ENCODE peak calls at places on chromosome 12, in nine cellular contexts. One of them, this sample, is unnamed.

GRCh38 chr12:102326987-102327386 is 129.4 kb upstream of the PMCH start:
- DNase-seq in NCI-H1092: no peak
- DNase-seq in HTR-8/SVneo: no peak
- DNase-seq in stimulated activated CD4-positive, alpha-beta T cell treated with anti-CD3 and anti-CD28 coated beads, TNF-alpha, amount 100 ng/mL, for 24 hours: no peak
- DNase-seq in neural crest cell: no peak
- DNase-seq in germinal center: no peak
- DNase-seq in posterior vena cava: no peak
- DNase-seq in NCI-H1436: no peak
- DNase-seq in left ventricle myocardium superior: no peak
- DNase-seq in this sample: no peak

GRCh38 chr12:56237552-56237951 is 7.7 kb downstream of the SLC39A5 start:
- DNase-seq in NCI-H1092: no peak
- DNase-seq in HTR-8/SVneo: no peak
- DNase-seq in stimulated activated CD4-positive, alpha-beta T cell treated with anti-CD3 and anti-CD28 coated beads, TNF-alpha, amount 100 ng/mL, for 24 hours: no peak
- DNase-seq in neural crest cell: no peak
- DNase-seq in germinal center: no peak
- DNase-seq in posterior vena cava: no peak
- DNase-seq in NCI-H1436: no peak
- DNase-seq in left ventricle myocardium superior: no peak
- DNase-seq in this sample: no peak

GRCh38 chr12:117857632-117858274 is 111.0 kb downstream of the KSR2 start:
- DNase-seq in NCI-H1092: no peak
- DNase-seq in HTR-8/SVneo: no peak
- DNase-seq in stimulated activated CD4-positive, alpha-beta T cell treated with anti-CD3 and anti-CD28 coated beads, TNF-alpha, amount 100 ng/mL, for 24 hours: peak; percentile 44
- DNase-seq in neural crest cell: peak; percentile 53
- DNase-seq in germinal center: peak; percentile 65
- DNase-seq in posterior vena cava: no peak
- DNase-seq in NCI-H1436: peak; percentile 37
- DNase-seq in left ventricle myocardium superior: no peak
- DNase-seq in this sample: peak; percentile 53

GRCh38 chr12:108560321-108560721 is 652 bp downstream of the SART3 start:
- DNase-seq in NCI-H1092: no peak
- DNase-seq in HTR-8/SVneo: no peak
- DNase-seq in stimulated activated CD4-positive, alpha-beta T cell treated with anti-CD3 and anti-CD28 coated beads, TNF-alpha, amount 100 ng/mL, for 24 hours: no peak
- DNase-seq in neural crest cell: no peak
- DNase-seq in germinal center: no peak
- DNase-seq in posterior vena cava: no peak
- DNase-seq in NCI-H1436: no peak
- DNase-seq in left ventricle myocardium superior: no peak
- DNase-seq in this sample: no peak

GRCh38 chr12:90013409-90013808 is 304.8 kb upstream of the ATP2B1 start:
- DNase-seq in NCI-H1092: no peak
- DNase-seq in HTR-8/SVneo: no peak
- DNase-seq in stimulated activated CD4-positive, alpha-beta T cell treated with anti-CD3 and anti-CD28 coated beads, TNF-alpha, amount 100 ng/mL, for 24 hours: no peak
- DNase-seq in neural crest cell: no peak
- DNase-seq in germinal center: no peak
- DNase-seq in posterior vena cava: no peak
- DNase-seq in NCI-H1436: no peak
- DNase-seq in left ventricle myocardium superior: no peak
- DNase-seq in this sample: peak; percentile 29

GRCh38 chr12:122610911-122611310 is 83.9 kb downstream of the KNTC1 start:
- DNase-seq in NCI-H1092: no peak
- DNase-seq in HTR-8/SVneo: no peak
- DNase-seq in stimulated activated CD4-positive, alpha-beta T cell treated with anti-CD3 and anti-CD28 coated beads, TNF-alpha, amount 100 ng/mL, for 24 hours: no peak
- DNase-seq in neural crest cell: no peak
- DNase-seq in germinal center: no peak
- DNase-seq in posterior vena cava: no peak
- DNase-seq in NCI-H1436: no peak
- DNase-seq in left ventricle myocardium superior: no peak
- DNase-seq in this sample: no peak

GRCh38 chr12:106582661-106583577 is at the start of gene RFX4:
- DNase-seq in NCI-H1092: no peak
- DNase-seq in HTR-8/SVneo: no peak
- DNase-seq in stimulated activated CD4-positive, alpha-beta T cell treated with anti-CD3 and anti-CD28 coated beads, TNF-alpha, amount 100 ng/mL, for 24 hours: no peak
- DNase-seq in neural crest cell: peak; percentile 69
- DNase-seq in germinal center: no peak
- DNase-seq in posterior vena cava: no peak
- DNase-seq in NCI-H1436: no peak
- DNase-seq in left ventricle myocardium superior: no peak
- DNase-seq in this sample: no peak

GRCh38 chr12:1099158-1099557 is 108.1 kb downstream of the ERC1 start:
- DNase-seq in NCI-H1092: no peak
- DNase-seq in HTR-8/SVneo: no peak
- DNase-seq in stimulated activated CD4-positive, alpha-beta T cell treated with anti-CD3 and anti-CD28 coated beads, TNF-alpha, amount 100 ng/mL, for 24 hours: peak; percentile 15
- DNase-seq in neural crest cell: no peak
- DNase-seq in germinal center: no peak
- DNase-seq in posterior vena cava: no peak
- DNase-seq in NCI-H1436: no peak
- DNase-seq in left ventricle myocardium superior: no peak
- DNase-seq in this sample: no peak

GRCh38 chr12:103745962-103746361 is 95.1 kb downstream of the NT5DC3 start:
- DNase-seq in NCI-H1092: no peak
- DNase-seq in HTR-8/SVneo: no peak
- DNase-seq in stimulated activated CD4-positive, alpha-beta T cell treated with anti-CD3 and anti-CD28 coated beads, TNF-alpha, amount 100 ng/mL, for 24 hours: no peak
- DNase-seq in neural crest cell: no peak
- DNase-seq in germinal center: no peak
- DNase-seq in posterior vena cava: no peak
- DNase-seq in NCI-H1436: no peak
- DNase-seq in left ventricle myocardium superior: no peak
- DNase-seq in this sample: no peak

GRCh38 chr12:122306407-122306806 is 40.1 kb upstream of the VPS33A start:
- DNase-seq in NCI-H1092: no peak
- DNase-seq in HTR-8/SVneo: no peak
- DNase-seq in stimulated activated CD4-positive, alpha-beta T cell treated with anti-CD3 and anti-CD28 coated beads, TNF-alpha, amount 100 ng/mL, for 24 hours: no peak
- DNase-seq in neural crest cell: no peak
- DNase-seq in germinal center: no peak
- DNase-seq in posterior vena cava: no peak
- DNase-seq in NCI-H1436: no peak
- DNase-seq in left ventricle myocardium superior: no peak
- DNase-seq in this sample: no peak

GRCh38 chr12:107258780-107259179 is 165.4 kb upstream of the CRY1 start:
- DNase-seq in NCI-H1092: no peak
- DNase-seq in HTR-8/SVneo: no peak
- DNase-seq in stimulated activated CD4-positive, alpha-beta T cell treated with anti-CD3 and anti-CD28 coated beads, TNF-alpha, amount 100 ng/mL, for 24 hours: no peak
- DNase-seq in neural crest cell: no peak
- DNase-seq in germinal center: no peak
- DNase-seq in posterior vena cava: no peak
- DNase-seq in NCI-H1436: no peak
- DNase-seq in left ventricle myocardium superior: no peak
- DNase-seq in this sample: no peak

GRCh38 chr12:77218278-77218677 is 152.9 kb upstream of the E2F7 start:
- DNase-seq in NCI-H1092: no peak
- DNase-seq in HTR-8/SVneo: no peak
- DNase-seq in stimulated activated CD4-positive, alpha-beta T cell treated with anti-CD3 and anti-CD28 coated beads, TNF-alpha, amount 100 ng/mL, for 24 hours: no peak
- DNase-seq in neural crest cell: no peak
- DNase-seq in germinal center: no peak
- DNase-seq in posterior vena cava: no peak
- DNase-seq in NCI-H1436: no peak
- DNase-seq in left ventricle myocardium superior: no peak
- DNase-seq in this sample: no peak

GRCh38 chr12:131034631-131035267 is 81.0 kb downstream of the ADGRD1 start:
- DNase-seq in NCI-H1092: no peak
- DNase-seq in HTR-8/SVneo: no peak
- DNase-seq in stimulated activated CD4-positive, alpha-beta T cell treated with anti-CD3 and anti-CD28 coated beads, TNF-alpha, amount 100 ng/mL, for 24 hours: no peak
- DNase-seq in neural crest cell: no peak
- DNase-seq in germinal center: no peak
- DNase-seq in posterior vena cava: no peak
- DNase-seq in NCI-H1436: no peak
- DNase-seq in left ventricle myocardium superior: no peak
- DNase-seq in this sample: no peak

GRCh38 chr12:101064721-101065120 is 145.3 kb downstream of the SLC5A8 start:
- DNase-seq in NCI-H1092: no peak
- DNase-seq in HTR-8/SVneo: no peak
- DNase-seq in stimulated activated CD4-positive, alpha-beta T cell treated with anti-CD3 and anti-CD28 coated beads, TNF-alpha, amount 100 ng/mL, for 24 hours: no peak
- DNase-seq in neural crest cell: no peak
- DNase-seq in germinal center: no peak
- DNase-seq in posterior vena cava: no peak
- DNase-seq in NCI-H1436: no peak
- DNase-seq in left ventricle myocardium superior: no peak
- DNase-seq in this sample: no peak

GRCh38 chr12:71731439-71732356 is 23.0 kb upstream of the RAB21 start:
- DNase-seq in NCI-H1092: no peak
- DNase-seq in HTR-8/SVneo: peak; percentile 36
- DNase-seq in stimulated activated CD4-positive, alpha-beta T cell treated with anti-CD3 and anti-CD28 coated beads, TNF-alpha, amount 100 ng/mL, for 24 hours: no peak
- DNase-seq in neural crest cell: no peak
- DNase-seq in germinal center: no peak
- DNase-seq in posterior vena cava: no peak
- DNase-seq in NCI-H1436: no peak
- DNase-seq in left ventricle myocardium superior: no peak
- DNase-seq in this sample: peak; percentile 36

This sample was measured in SK-N-DZ.